ENCODE peak calls at places on chromosomes 2 and 18, in nine cellular contexts. One of them, this sample, is unnamed.

GRCh38 chr18:60075477-60075876 is 175.7 kb downstream of the PMAIP1 start:
- DNase-seq in nephron progenitor cell: no peak
- DNase-seq in GM03348: no peak
- DNase-seq in mucosa of descending colon: no peak
- DNase-seq in kidney glomerular epithelial cell: no peak
- DNase-seq in Right ventricle myocardium inferior: no peak
- DNase-seq in AG09309: no peak
- DNase-seq in activated CD4-positive, CD25-positive, alpha-beta regulatory T cell: no peak
- DNase-seq in activated CD4-positive, alpha-beta T cell treated with anti-CD3 and anti-CD28 coated beads, Interleukin-2, amount 50 U/mL, for 24 hours: no peak
- DNase-seq in this sample: no peak

GRCh38 chr18:1914489-1914888 is 656.8 kb downstream of the METTL4 start:
- DNase-seq in Right ventricle myocardium inferior: no peak
- DNase-seq in kidney glomerular epithelial cell: peak; percentile 12
- DNase-seq in activated CD4-positive, CD25-positive, alpha-beta regulatory T cell: no peak
- DNase-seq in nephron progenitor cell: no peak
- DNase-seq in activated CD4-positive, alpha-beta T cell treated with anti-CD3 and anti-CD28 coated beads, Interleukin-2, amount 50 U/mL, for 24 hours: no peak
- DNase-seq in GM03348: no peak
- DNase-seq in mucosa of descending colon: no peak
- DNase-seq in AG09309: no peak
- DNase-seq in this sample: no peak

GRCh38 chr2:169365093-169365483 is 2.8 kb upstream of the LRP2 start:
- DNase-seq in AG09309: no peak
- DNase-seq in nephron progenitor cell: no peak
- DNase-seq in mucosa of descending colon: no peak
- DNase-seq in kidney glomerular epithelial cell: no peak
- DNase-seq in activated CD4-positive, CD25-positive, alpha-beta regulatory T cell: no peak
- DNase-seq in Right ventricle myocardium inferior: no peak
- DNase-seq in activated CD4-positive, alpha-beta T cell treated with anti-CD3 and anti-CD28 coated beads, Interleukin-2, amount 50 U/mL, for 24 hours: no peak
- DNase-seq in GM03348: no peak
- DNase-seq in this sample: no peak

GRCh38 chr2:20186078-20186854 is 38.7 kb downstream of the SDC1 start:
- DNase-seq in activated CD4-positive, CD25-positive, alpha-beta regulatory T cell: no peak
- DNase-seq in nephron progenitor cell: no peak
- DNase-seq in Right ventricle myocardium inferior: peak; percentile 2
- DNase-seq in GM03348: no peak
- DNase-seq in activated CD4-positive, alpha-beta T cell treated with anti-CD3 and anti-CD28 coated beads, Interleukin-2, amount 50 U/mL, for 24 hours: no peak
- DNase-seq in mucosa of descending colon: peak; percentile 72
- DNase-seq in kidney glomerular epithelial cell: peak; percentile 16
- DNase-seq in AG09309: no peak
- DNase-seq in this sample: no peak

GRCh38 chr2:42809131-42809875 is 16.9 kb upstream of the HAAO start:
- DNase-seq in AG09309: peak; percentile 25
- DNase-seq in mucosa of descending colon: peak; percentile 49
- DNase-seq in activated CD4-positive, alpha-beta T cell treated with anti-CD3 and anti-CD28 coated beads, Interleukin-2, amount 50 U/mL, for 24 hours: no peak
- DNase-seq in GM03348: no peak
- DNase-seq in nephron progenitor cell: no peak
- DNase-seq in activated CD4-positive, CD25-positive, alpha-beta regulatory T cell: no peak
- DNase-seq in Right ventricle myocardium inferior: no peak
- DNase-seq in kidney glomerular epithelial cell: peak; percentile 76
- DNase-seq in this sample: peak; percentile 76

GRCh38 chr2:232885264-232885961 is 15.3 kb downstream of the SNORC start:
- DNase-seq in activated CD4-positive, CD25-positive, alpha-beta regulatory T cell: no peak
- DNase-seq in GM03348: no peak
- DNase-seq in activated CD4-positive, alpha-beta T cell treated with anti-CD3 and anti-CD28 coated beads, Interleukin-2, amount 50 U/mL, for 24 hours: no peak
- DNase-seq in kidney glomerular epithelial cell: no peak
- DNase-seq in AG09309: no peak
- DNase-seq in mucosa of descending colon: no peak
- DNase-seq in nephron progenitor cell: no peak
- DNase-seq in Right ventricle myocardium inferior: peak; percentile 54
- DNase-seq in this sample: no peak

GRCh38 chr2:61689526-61689925 is 151.4 kb upstream of the XPO1 start:
- DNase-seq in kidney glomerular epithelial cell: no peak
- DNase-seq in mucosa of descending colon: no peak
- DNase-seq in AG09309: no peak
- DNase-seq in activated CD4-positive, alpha-beta T cell treated with anti-CD3 and anti-CD28 coated beads, Interleukin-2, amount 50 U/mL, for 24 hours: no peak
- DNase-seq in GM03348: peak; percentile 36
- DNase-seq in activated CD4-positive, CD25-positive, alpha-beta regulatory T cell: no peak
- DNase-seq in Right ventricle myocardium inferior: no peak
- DNase-seq in nephron progenitor cell: no peak
- DNase-seq in this sample: no peak

GRCh38 chr2:157843935-157844334 is 32.2 kb downstream of the ACVR1 start:
- DNase-seq in activated CD4-positive, alpha-beta T cell treated with anti-CD3 and anti-CD28 coated beads, Interleukin-2, amount 50 U/mL, for 24 hours: no peak
- DNase-seq in kidney glomerular epithelial cell: no peak
- DNase-seq in activated CD4-positive, CD25-positive, alpha-beta regulatory T cell: no peak
- DNase-seq in Right ventricle myocardium inferior: no peak
- DNase-seq in GM03348: no peak
- DNase-seq in nephron progenitor cell: no peak
- DNase-seq in AG09309: no peak
- DNase-seq in mucosa of descending colon: no peak
- DNase-seq in this sample: no peak

GRCh38 chr2:55056024-55056521 is 5.8 kb upstream of the RTN4 start:
- DNase-seq in mucosa of descending colon: no peak
- DNase-seq in activated CD4-positive, alpha-beta T cell treated with anti-CD3 and anti-CD28 coated beads, Interleukin-2, amount 50 U/mL, for 24 hours: no peak
- DNase-seq in kidney glomerular epithelial cell: no peak
- DNase-seq in Right ventricle myocardium inferior: no peak
- DNase-seq in GM03348: peak; percentile 56
- DNase-seq in activated CD4-positive, CD25-positive, alpha-beta regulatory T cell: no peak
- DNase-seq in AG09309: no peak
- DNase-seq in nephron progenitor cell: no peak
- DNase-seq in this sample: no peak

GRCh38 chr2:21022792-21023367 is 21.0 kb downstream of the APOB start:
- DNase-seq in Right ventricle myocardium inferior: no peak
- DNase-seq in kidney glomerular epithelial cell: no peak
- DNase-seq in activated CD4-positive, CD25-positive, alpha-beta regulatory T cell: no peak
- DNase-seq in nephron progenitor cell: no peak
- DNase-seq in mucosa of descending colon: no peak
- DNase-seq in activated CD4-positive, alpha-beta T cell treated with anti-CD3 and anti-CD28 coated beads, Interleukin-2, amount 50 U/mL, for 24 hours: no peak
- DNase-seq in AG09309: no peak
- DNase-seq in GM03348: no peak
- DNase-seq in this sample: no peak

GRCh38 chr18:78647018-78647417 is 332.6 kb upstream of the SALL3 start:
- DNase-seq in kidney glomerular epithelial cell: no peak
- DNase-seq in activated CD4-positive, alpha-beta T cell treated with anti-CD3 and anti-CD28 coated beads, Interleukin-2, amount 50 U/mL, for 24 hours: no peak
- DNase-seq in nephron progenitor cell: no peak
- DNase-seq in AG09309: no peak
- DNase-seq in Right ventricle myocardium inferior: no peak
- DNase-seq in mucosa of descending colon: no peak
- DNase-seq in GM03348: no peak
- DNase-seq in activated CD4-positive, CD25-positive, alpha-beta regulatory T cell: no peak
- DNase-seq in this sample: no peak

GRCh38 chr2:9001229-9001628 is 2.3 kb downstream of the MBOAT2 start:
- DNase-seq in activated CD4-positive, alpha-beta T cell treated with anti-CD3 and anti-CD28 coated beads, Interleukin-2, amount 50 U/mL, for 24 hours: no peak
- DNase-seq in nephron progenitor cell: no peak
- DNase-seq in kidney glomerular epithelial cell: no peak
- DNase-seq in GM03348: no peak
- DNase-seq in Right ventricle myocardium inferior: no peak
- DNase-seq in activated CD4-positive, CD25-positive, alpha-beta regulatory T cell: no peak
- DNase-seq in AG09309: no peak
- DNase-seq in mucosa of descending colon: no peak
- DNase-seq in this sample: no peak

GRCh38 chr2:233990261-233990798 is 60.2 kb upstream of the SPP2 start:
- DNase-seq in activated CD4-positive, CD25-positive, alpha-beta regulatory T cell: no peak
- DNase-seq in GM03348: no peak
- DNase-seq in activated CD4-positive, alpha-beta T cell treated with anti-CD3 and anti-CD28 coated beads, Interleukin-2, amount 50 U/mL, for 24 hours: no peak
- DNase-seq in Right ventricle myocardium inferior: no peak
- DNase-seq in mucosa of descending colon: no peak
- DNase-seq in AG09309: no peak
- DNase-seq in nephron progenitor cell: no peak
- DNase-seq in kidney glomerular epithelial cell: peak; percentile 24
- DNase-seq in this sample: no peak

GRCh38 chr2:28630341-28630740 is 121.3 kb upstream of the PPP1CB start:
- DNase-seq in activated CD4-positive, alpha-beta T cell treated with anti-CD3 and anti-CD28 coated beads, Interleukin-2, amount 50 U/mL, for 24 hours: no peak
- DNase-seq in mucosa of descending colon: no peak
- DNase-seq in kidney glomerular epithelial cell: no peak
- DNase-seq in GM03348: no peak
- DNase-seq in activated CD4-positive, CD25-positive, alpha-beta regulatory T cell: no peak
- DNase-seq in AG09309: no peak
- DNase-seq in nephron progenitor cell: no peak
- DNase-seq in Right ventricle myocardium inferior: no peak
- DNase-seq in this sample: no peak

GRCh38 chr2:135874966-135875365 is 1.3 kb downstream of the MCM6 start:
- DNase-seq in activated CD4-positive, alpha-beta T cell treated with anti-CD3 and anti-CD28 coated beads, Interleukin-2, amount 50 U/mL, for 24 hours: no peak
- DNase-seq in mucosa of descending colon: no peak
- DNase-seq in nephron progenitor cell: no peak
- DNase-seq in activated CD4-positive, CD25-positive, alpha-beta regulatory T cell: no peak
- DNase-seq in AG09309: no peak
- DNase-seq in Right ventricle myocardium inferior: no peak
- DNase-seq in kidney glomerular epithelial cell: no peak
- DNase-seq in GM03348: no peak
- DNase-seq in this sample: no peak

GRCh38 chr18:57542801-57543427 is 43.6 kb downstream of the FECH start:
- DNase-seq in mucosa of descending colon: no peak
- DNase-seq in Right ventricle myocardium inferior: no peak
- DNase-seq in nephron progenitor cell: peak; percentile 23
- DNase-seq in activated CD4-positive, alpha-beta T cell treated with anti-CD3 and anti-CD28 coated beads, Interleukin-2, amount 50 U/mL, for 24 hours: no peak
- DNase-seq in GM03348: peak; percentile 76
- DNase-seq in activated CD4-positive, CD25-positive, alpha-beta regulatory T cell: no peak
- DNase-seq in kidney glomerular epithelial cell: no peak
- DNase-seq in AG09309: peak; percentile 48
- DNase-seq in this sample: no peak

GRCh38 chr2:234329202-234329930 is 167.5 kb downstream of the ARL4C start:
- DNase-seq in GM03348: no peak
- DNase-seq in activated CD4-positive, alpha-beta T cell treated with anti-CD3 and anti-CD28 coated beads, Interleukin-2, amount 50 U/mL, for 24 hours: no peak
- DNase-seq in Right ventricle myocardium inferior: no peak
- DNase-seq in kidney glomerular epithelial cell: no peak
- DNase-seq in AG09309: no peak
- DNase-seq in mucosa of descending colon: no peak
- DNase-seq in activated CD4-positive, CD25-positive, alpha-beta regulatory T cell: no peak
- DNase-seq in nephron progenitor cell: no peak
- DNase-seq in this sample: no peak

GRCh38 chr2:234366891-234367290 is 130.0 kb downstream of the ARL4C start:
- DNase-seq in Right ventricle myocardium inferior: no peak
- DNase-seq in mucosa of descending colon: no peak
- DNase-seq in GM03348: peak; percentile 33
- DNase-seq in activated CD4-positive, alpha-beta T cell treated with anti-CD3 and anti-CD28 coated beads, Interleukin-2, amount 50 U/mL, for 24 hours: no peak
- DNase-seq in nephron progenitor cell: no peak
- DNase-seq in AG09309: no peak
- DNase-seq in kidney glomerular epithelial cell: no peak
- DNase-seq in activated CD4-positive, CD25-positive, alpha-beta regulatory T cell: no peak
- DNase-seq in this sample: no peak

GRCh38 chr2:156481295-156481694 is 45.1 kb downstream of the GPD2 start:
- DNase-seq in Right ventricle myocardium inferior: no peak
- DNase-seq in nephron progenitor cell: no peak
- DNase-seq in activated CD4-positive, CD25-positive, alpha-beta regulatory T cell: no peak
- DNase-seq in mucosa of descending colon: no peak
- DNase-seq in kidney glomerular epithelial cell: peak; percentile 8
- DNase-seq in AG09309: no peak
- DNase-seq in activated CD4-positive, alpha-beta T cell treated with anti-CD3 and anti-CD28 coated beads, Interleukin-2, amount 50 U/mL, for 24 hours: no peak
- DNase-seq in GM03348: no peak
- DNase-seq in this sample: no peak

GRCh38 chr2:176390276-176390675 is 121.0 kb downstream of the MTX2 start:
- DNase-seq in mucosa of descending colon: no peak
- DNase-seq in Right ventricle myocardium inferior: no peak
- DNase-seq in nephron progenitor cell: no peak
- DNase-seq in AG09309: no peak
- DNase-seq in activated CD4-positive, alpha-beta T cell treated with anti-CD3 and anti-CD28 coated beads, Interleukin-2, amount 50 U/mL, for 24 hours: no peak
- DNase-seq in GM03348: peak; percentile 41
- DNase-seq in activated CD4-positive, CD25-positive, alpha-beta regulatory T cell: no peak
- DNase-seq in kidney glomerular epithelial cell: no peak
- DNase-seq in this sample: no peak

GRCh38 chr2:51723716-51724115 is 691.8 kb upstream of the NRXN1 start:
- DNase-seq in GM03348: no peak
- DNase-seq in AG09309: no peak
- DNase-seq in activated CD4-positive, alpha-beta T cell treated with anti-CD3 and anti-CD28 coated beads, Interleukin-2, amount 50 U/mL, for 24 hours: no peak
- DNase-seq in mucosa of descending colon: no peak
- DNase-seq in activated CD4-positive, CD25-positive, alpha-beta regulatory T cell: no peak
- DNase-seq in nephron progenitor cell: no peak
- DNase-seq in Right ventricle myocardium inferior: no peak
- DNase-seq in kidney glomerular epithelial cell: no peak
- DNase-seq in this sample: no peak

GRCh38 chr18:46502444-46502843 is 154.6 kb downstream of the LOXHD1 start:
- DNase-seq in mucosa of descending colon: no peak
- DNase-seq in Right ventricle myocardium inferior: no peak
- DNase-seq in activated CD4-positive, alpha-beta T cell treated with anti-CD3 and anti-CD28 coated beads, Interleukin-2, amount 50 U/mL, for 24 hours: no peak
- DNase-seq in GM03348: no peak
- DNase-seq in nephron progenitor cell: peak; percentile 80
- DNase-seq in activated CD4-positive, CD25-positive, alpha-beta regulatory T cell: no peak
- DNase-seq in AG09309: no peak
- DNase-seq in kidney glomerular epithelial cell: no peak
- DNase-seq in this sample: no peak

GRCh38 chr2:222973237-222973636 is 78.8 kb upstream of the KCNE4 start:
- DNase-seq in Right ventricle myocardium inferior: no peak
- DNase-seq in nephron progenitor cell: no peak
- DNase-seq in kidney glomerular epithelial cell: no peak
- DNase-seq in mucosa of descending colon: no peak
- DNase-seq in AG09309: no peak
- DNase-seq in activated CD4-positive, CD25-positive, alpha-beta regulatory T cell: no peak
- DNase-seq in GM03348: no peak
- DNase-seq in activated CD4-positive, alpha-beta T cell treated with anti-CD3 and anti-CD28 coated beads, Interleukin-2, amount 50 U/mL, for 24 hours: no peak
- DNase-seq in this sample: no peak

GRCh38 chr2:20578895-20579825 is 71.7 kb downstream of the HS1BP3 start:
- DNase-seq in mucosa of descending colon: no peak
- DNase-seq in kidney glomerular epithelial cell: peak; percentile 97
- DNase-seq in nephron progenitor cell: no peak
- DNase-seq in activated CD4-positive, alpha-beta T cell treated with anti-CD3 and anti-CD28 coated beads, Interleukin-2, amount 50 U/mL, for 24 hours: no peak
- DNase-seq in AG09309: peak; percentile 83
- DNase-seq in GM03348: peak; percentile 92
- DNase-seq in Right ventricle myocardium inferior: peak; percentile 89
- DNase-seq in activated CD4-positive, CD25-positive, alpha-beta regulatory T cell: no peak
- DNase-seq in this sample: peak; percentile 72

GRCh38 chr2:83368916-83369315 is 1090.2 kb downstream of the SUCLG1 start:
- DNase-seq in Right ventricle myocardium inferior: no peak
- DNase-seq in nephron progenitor cell: no peak
- DNase-seq in kidney glomerular epithelial cell: no peak
- DNase-seq in mucosa of descending colon: no peak
- DNase-seq in activated CD4-positive, alpha-beta T cell treated with anti-CD3 and anti-CD28 coated beads, Interleukin-2, amount 50 U/mL, for 24 hours: no peak
- DNase-seq in GM03348: peak; percentile 53
- DNase-seq in activated CD4-positive, CD25-positive, alpha-beta regulatory T cell: no peak
- DNase-seq in AG09309: no peak
- DNase-seq in this sample: no peak

GRCh38 chr2:3641181-3641580 is 16.8 kb upstream of the ALLC start:
- DNase-seq in kidney glomerular epithelial cell: no peak
- DNase-seq in Right ventricle myocardium inferior: no peak
- DNase-seq in activated CD4-positive, alpha-beta T cell treated with anti-CD3 and anti-CD28 coated beads, Interleukin-2, amount 50 U/mL, for 24 hours: no peak
- DNase-seq in GM03348: no peak
- DNase-seq in AG09309: no peak
- DNase-seq in activated CD4-positive, CD25-positive, alpha-beta regulatory T cell: no peak
- DNase-seq in nephron progenitor cell: no peak
- DNase-seq in mucosa of descending colon: no peak
- DNase-seq in this sample: no peak

GRCh38 chr2:212284166-212284565 is 254.4 kb downstream of the ERBB4 start:
- DNase-seq in activated CD4-positive, alpha-beta T cell treated with anti-CD3 and anti-CD28 coated beads, Interleukin-2, amount 50 U/mL, for 24 hours: no peak
- DNase-seq in nephron progenitor cell: no peak
- DNase-seq in mucosa of descending colon: no peak
- DNase-seq in GM03348: no peak
- DNase-seq in Right ventricle myocardium inferior: no peak
- DNase-seq in AG09309: no peak
- DNase-seq in kidney glomerular epithelial cell: no peak
- DNase-seq in activated CD4-positive, CD25-positive, alpha-beta regulatory T cell: no peak
- DNase-seq in this sample: peak; percentile 51

GRCh38 chr18:6859676-6860422 is 130.3 kb downstream of the ARHGAP28 start:
- DNase-seq in GM03348: no peak
- DNase-seq in kidney glomerular epithelial cell: peak; percentile 83
- DNase-seq in AG09309: no peak
- DNase-seq in activated CD4-positive, CD25-positive, alpha-beta regulatory T cell: no peak
- DNase-seq in activated CD4-positive, alpha-beta T cell treated with anti-CD3 and anti-CD28 coated beads, Interleukin-2, amount 50 U/mL, for 24 hours: no peak
- DNase-seq in nephron progenitor cell: no peak
- DNase-seq in mucosa of descending colon: no peak
- DNase-seq in Right ventricle myocardium inferior: no peak
- DNase-seq in this sample: no peak

GRCh38 chr2:169523681-169524080 is 14.2 kb downstream of the KLHL41 start:
- DNase-seq in nephron progenitor cell: no peak
- DNase-seq in mucosa of descending colon: no peak
- DNase-seq in Right ventricle myocardium inferior: no peak
- DNase-seq in activated CD4-positive, alpha-beta T cell treated with anti-CD3 and anti-CD28 coated beads, Interleukin-2, amount 50 U/mL, for 24 hours: no peak
- DNase-seq in AG09309: no peak
- DNase-seq in activated CD4-positive, CD25-positive, alpha-beta regulatory T cell: no peak
- DNase-seq in kidney glomerular epithelial cell: no peak
- DNase-seq in GM03348: no peak
- DNase-seq in this sample: no peak

GRCh38 chr18:37778417-37779165 is 213.0 kb upstream of the CELF4 start:
- DNase-seq in activated CD4-positive, alpha-beta T cell treated with anti-CD3 and anti-CD28 coated beads, Interleukin-2, amount 50 U/mL, for 24 hours: no peak
- DNase-seq in AG09309: no peak
- DNase-seq in Right ventricle myocardium inferior: no peak
- DNase-seq in mucosa of descending colon: peak; percentile 62
- DNase-seq in nephron progenitor cell: peak; percentile 92
- DNase-seq in activated CD4-positive, CD25-positive, alpha-beta regulatory T cell: no peak
- DNase-seq in kidney glomerular epithelial cell: peak; percentile 32
- DNase-seq in GM03348: peak; percentile 77
- DNase-seq in this sample: peak; percentile 89

GRCh38 chr2:169585673-169586072 is 1.5 kb downstream of the PPIG start:
- DNase-seq in activated CD4-positive, alpha-beta T cell treated with anti-CD3 and anti-CD28 coated beads, Interleukin-2, amount 50 U/mL, for 24 hours: no peak
- DNase-seq in kidney glomerular epithelial cell: no peak
- DNase-seq in AG09309: no peak
- DNase-seq in activated CD4-positive, CD25-positive, alpha-beta regulatory T cell: no peak
- DNase-seq in nephron progenitor cell: no peak
- DNase-seq in mucosa of descending colon: no peak
- DNase-seq in Right ventricle myocardium inferior: no peak
- DNase-seq in GM03348: no peak
- DNase-seq in this sample: no peak